ENCODE peak calls at places on chromosomes 16 and 17, in four cellular contexts. E is transverse colon; Q is CD4-positive, alpha-beta T cell; L is kidney. N is an unnamed sample.

GRCh38 chr17:330993-331701 is 21.5 kb downstream of the RPH3AL start:
- DNase-seq in L (peak), Q (peak), E (peak), N (peak)

GRCh38 chr16:50440991-50441390 is 72.2 kb upstream of the BRD7 start:
- DNase-seq in Q (no peak), L (no peak), E (no peak), N (no peak)

GRCh38 chr17:78737332-78737731 is 44.7 kb downstream of the CYTH1 start:
- DNase-seq in L (no peak), Q (no peak), E (no peak), N (no peak)

GRCh38 chr17:80738406-80738805 is 193.8 kb downstream of the RPTOR start:
- DNase-seq in Q (no peak), L (no peak), E (no peak), N (no peak)

GRCh38 chr16:26177438-26177837 is 485.7 kb downstream of the HS3ST4 start:
- DNase-seq in L (no peak), Q (no peak), E (no peak), N (no peak)

GRCh38 chr17:70881093-70881492 is 711.8 kb downstream of the KCNJ2 start:
- DNase-seq in Q (no peak), L (no peak), E (no peak), N (no peak)

GRCh38 chr17:78808106-78808635 is 26.1 kb upstream of the CYTH1 start:
- DNase-seq in L (no peak), Q (no peak), E (no peak), N (no peak)

GRCh38 chr16:11472410-11472809 is 114.3 kb downstream of the LITAF start:
- DNase-seq in L (no peak), E (no peak), Q (no peak), N (no peak)

GRCh38 chr17:2406903-2407790 is 6.3 kb upstream of the MNT start:
- DNase-seq in L (peak), E (peak), Q (no peak), N (no peak)

GRCh38 chr16:57615813-57616212 is 12.6 kb upstream of the ADGRG1 start:
- DNase-seq in E (no peak), Q (no peak), L (peak), N (no peak)

GRCh38 chr16:23155445-23156049 is 6.3 kb upstream of the USP31 start:
- DNase-seq in L (no peak), Q (no peak), E (peak), N (no peak)

GRCh38 chr16:78298986-78299385 is 199.5 kb downstream of the WWOX start:
- DNase-seq in E (no peak), L (no peak), Q (no peak), N (no peak)

GRCh38 chr16:66409156-66409555 is 17.9 kb upstream of the BEAN1 start:
- DNase-seq in Q (no peak), E (no peak), L (no peak), N (no peak)

GRCh38 chr16:2981177-2981898 is 1.1 kb upstream of the PKMYT1 start:
- DNase-seq in E (no peak), L (no peak), Q (no peak), N (no peak)

GRCh38 chr17:74635418-74635817 is 11.9 kb upstream of the CD300E start:
- DNase-seq in E (no peak), Q (no peak), L (no peak), N (no peak)

GRCh38 chr17:58079300-58080033 is 3.8 kb upstream of the DYNLL2 start:
- DNase-seq in Q (no peak), E (no peak), L (no peak), N (no peak)

GRCh38 chr17:65117384-65118035 is 19.7 kb upstream of the RGS9 start:
- DNase-seq in Q (no peak), L (no peak), E (no peak), N (no peak)

GRCh38 chr17:10050597-10051101 is 145.6 kb upstream of the RCVRN start:
- DNase-seq in L (peak), E (no peak), Q (no peak), N (no peak)

GRCh38 chr17:55354010-55354409 is 67.6 kb downstream of the MMD start:
- DNase-seq in L (no peak), E (no peak), Q (no peak), N (no peak)

GRCh38 chr17:6558932-6559752 is 2.8 kb upstream of the PITPNM3 start:
- DNase-seq in Q (no peak), L (no peak), E (no peak), N (peak)

GRCh38 chr17:37158290-37158689 is 209.5 kb downstream of the AATF start:
- DNase-seq in Q (no peak), E (no peak), L (no peak), N (no peak)

GRCh38 chr17:66301864-66302741 is at the start of gene PRKCA:
- DNase-seq in L (peak), E (peak), Q (peak), N (peak)
- TF ChIP-seq CTCF in L (no peak), E (no peak), Q (no peak), N (no peak)

GRCh38 chr17:42010898-42011516 is 6.2 kb downstream of the DNAJC7 start:
- DNase-seq in Q (no peak), L (no peak), E (no peak), N (no peak)
- H3K27ac ChIP-seq in Q (no peak), L (no peak), E (no peak), N (no peak)

DNA sequence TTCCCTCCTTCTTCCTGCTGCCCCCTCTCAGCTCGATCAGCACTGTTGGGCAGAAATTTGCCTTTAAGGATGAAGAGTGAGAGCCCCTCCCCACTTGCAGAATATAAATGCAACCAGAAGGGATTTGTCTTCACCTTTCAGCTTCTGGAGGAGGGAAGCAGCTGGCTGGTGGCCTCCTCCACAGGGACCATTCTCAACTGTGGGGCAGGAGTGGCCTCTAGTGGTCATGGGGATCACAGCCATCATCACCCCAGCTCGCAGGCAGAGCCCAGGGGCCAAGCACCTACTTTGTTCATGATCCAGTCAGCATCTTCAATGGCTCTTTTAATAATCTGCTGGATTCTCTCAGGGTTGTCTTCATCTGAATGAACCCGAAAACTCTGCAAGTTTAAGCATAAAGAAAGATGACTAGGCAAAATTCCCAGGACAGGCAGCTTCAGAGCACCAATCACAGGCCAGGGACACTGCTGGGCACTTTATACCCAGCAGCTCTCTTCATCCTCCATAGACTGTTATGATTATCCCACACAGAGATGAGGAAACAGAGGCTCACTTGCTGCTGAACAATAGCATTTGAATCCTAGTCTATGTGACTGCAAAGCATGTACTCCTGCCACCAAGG is 13.1 kb downstream of the LYRM9 start:
- DNase-seq in Q (peak), E (peak), L (peak), N (peak)
- TF ChIP-seq CTCF in Q (peak), E (peak), L (peak), N (peak)

DNA sequence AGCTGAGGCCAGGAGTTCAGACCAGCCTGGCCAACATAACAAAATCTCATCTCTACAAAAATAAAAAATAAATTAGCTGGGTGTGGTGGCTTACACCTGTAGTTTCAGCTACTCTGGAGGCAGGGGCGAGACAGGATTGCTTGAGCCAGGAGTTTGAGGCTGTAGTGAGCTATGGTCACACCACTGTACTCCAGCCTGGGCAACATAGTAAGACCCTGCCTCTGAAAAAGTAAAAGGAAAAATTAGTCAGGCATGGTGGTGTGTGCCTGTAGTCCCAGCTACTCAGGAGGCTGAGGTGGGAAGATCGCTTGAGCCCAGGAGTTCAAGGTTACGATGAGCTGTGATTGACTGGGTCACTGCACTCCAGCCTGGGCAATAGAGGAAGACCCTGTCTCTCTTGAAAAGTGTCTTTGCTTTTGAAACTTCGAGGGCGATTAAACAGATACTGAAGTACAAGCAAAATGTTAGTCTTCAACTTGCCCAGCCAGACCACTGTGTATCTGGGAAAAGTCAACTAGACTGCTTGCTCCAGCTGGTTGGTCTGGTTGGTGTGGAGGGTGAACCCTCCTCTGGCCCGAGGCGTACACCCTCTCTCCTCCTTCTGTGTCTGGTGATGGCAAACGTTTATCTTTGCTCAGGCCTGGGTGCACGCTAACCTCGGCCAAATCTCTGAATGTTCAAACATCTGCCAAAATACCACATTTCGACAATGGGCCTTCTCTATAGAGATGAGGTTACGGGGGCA is 174.9 kb downstream of the RAB11FIP4 start:
- DNase-seq in L (no peak), E (no peak), Q (no peak), N (no peak)
- H3K27ac ChIP-seq in L (no peak), E (no peak), Q (no peak), N (no peak)

GRCh38 chr17:83173997-83174858 is 94.8 kb downstream of the METRNL start:
- DNase-seq in E (no peak), Q (no peak), L (peak), N (peak)
- TF ChIP-seq CTCF in E (no peak), Q (no peak), L (no peak), N (no peak)

DNA sequence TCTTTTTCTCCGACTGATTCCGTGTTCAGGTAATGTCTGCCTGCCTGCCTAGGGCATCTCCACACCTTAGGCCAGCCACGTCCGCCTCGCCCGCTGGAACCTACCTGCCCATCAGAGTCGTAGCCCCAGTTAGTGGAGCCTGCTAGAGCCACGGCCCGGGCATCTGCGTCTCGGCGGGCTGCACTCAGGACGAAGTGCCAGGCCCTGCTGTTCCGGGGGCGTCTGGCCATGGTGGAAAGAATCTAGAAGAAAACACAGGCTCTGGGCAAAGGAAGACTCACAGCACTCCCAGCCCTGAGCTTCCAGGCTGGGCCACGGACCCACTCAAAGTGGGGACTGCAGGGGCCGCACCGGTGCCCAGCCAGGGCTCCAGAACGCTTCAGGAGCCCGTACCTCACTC is 1.1 kb downstream of the SPSB3 start:
- DNase-seq in Q (no peak), E (no peak), L (no peak), N (no peak)
- H3K27ac ChIP-seq in Q (peak), E (peak), L (no peak), N (no peak)

DNA sequence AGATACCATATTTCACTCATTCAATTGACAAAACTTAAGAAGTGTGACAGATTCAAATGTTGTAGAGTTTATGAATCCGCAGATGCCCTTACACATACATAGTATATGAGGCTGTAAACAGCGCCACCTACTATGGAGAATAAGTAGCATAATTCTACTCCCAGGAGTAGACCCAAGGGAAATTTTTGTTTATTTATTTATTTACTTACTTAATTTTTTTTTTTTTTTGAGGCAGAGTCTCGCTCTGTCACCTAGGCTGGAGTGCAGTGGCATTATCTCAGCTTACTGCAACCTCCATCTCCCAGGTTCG is 35.5 kb downstream of the GAN start:
- DNase-seq in Q (no peak), L (no peak), E (no peak), N (no peak)
- TF ChIP-seq CTCF in Q (no peak), L (no peak), E (no peak), N (no peak)

GRCh38 chr17:27607692-27608091 is 23.3 kb upstream of the LGALS9 start:
- DNase-seq in E (no peak), Q (no peak), L (peak), N (no peak)

GRCh38 chr17:27610304-27610676 is 20.7 kb upstream of the LGALS9 start:
- DNase-seq in E (no peak), Q (no peak), L (no peak), N (no peak)

GRCh38 chr17:27612160-27612767 is 18.7 kb upstream of the LGALS9 start:
- DNase-seq in Q (no peak), L (no peak), E (no peak), N (no peak)

GRCh38 chr17:27608330-27609230 is 22.4 kb upstream of the LGALS9 start:
- DNase-seq in Q (no peak), L (no peak), E (no peak), N (no peak)

DNA sequence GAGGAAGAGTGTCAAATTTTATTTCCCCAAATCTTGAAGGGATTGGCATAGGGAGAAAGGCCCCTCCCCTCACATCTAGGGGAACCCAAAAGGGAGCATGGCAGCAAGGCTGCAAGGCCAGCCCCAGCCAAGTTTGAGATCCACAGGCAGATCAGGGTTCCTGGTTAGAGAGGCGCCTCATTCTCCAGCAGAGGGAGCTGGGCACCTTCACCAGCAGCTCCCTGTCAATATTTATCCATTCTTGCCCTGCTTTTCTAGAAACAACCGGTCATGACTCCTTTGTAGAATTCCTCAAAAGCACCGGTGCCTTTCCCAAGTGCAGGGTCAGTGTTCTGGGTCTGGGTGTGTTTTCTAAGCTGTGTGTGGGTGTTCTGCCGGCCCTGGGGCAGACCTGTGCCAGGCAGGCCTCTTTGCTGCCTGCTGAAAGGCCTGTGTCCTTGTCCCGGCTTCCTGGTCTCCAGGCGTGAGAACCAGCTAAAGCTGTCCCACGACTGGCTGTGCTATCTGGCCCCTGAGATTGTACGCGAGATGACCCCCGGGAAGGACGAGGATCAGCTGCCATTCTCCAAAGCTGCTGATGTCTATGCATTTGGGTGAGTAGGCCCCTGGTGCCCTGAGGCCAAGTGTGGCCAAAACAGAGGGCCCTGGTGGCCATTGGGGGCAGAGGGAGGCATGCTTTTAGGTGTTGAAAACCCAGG is 21.2 kb upstream of the LGALS9 start:
- DNase-seq in Q (no peak), L (peak), E (peak), N (no peak)
- H3K27ac ChIP-seq in Q (no peak), L (peak), E (peak), N (peak)

GRCh38 chr16:68685685-68686478 is 40.8 kb downstream of the CDH3 start:
- DNase-seq in E (no peak), L (peak), Q (no peak), N (no peak)

GRCh38 chr16:68686905-68687304 is 41.8 kb downstream of the CDH3 start:
- DNase-seq in Q (no peak), L (no peak), E (no peak), N (no peak)

GRCh38 chr16:68695575-68695974 is 41.5 kb upstream of the CDH1 start:
- DNase-seq in Q (no peak), E (no peak), L (no peak), N (no peak)

GRCh38 chr16:68689921-68690320 is 44.8 kb downstream of the CDH3 start:
- DNase-seq in L (peak), E (no peak), Q (no peak), N (no peak)
- TF ChIP-seq CTCF in L (no peak), E (no peak), Q (no peak), N (no peak)